ENCODE peak calls at places on chromosomes 1 and 21, in five cellular contexts. D is CD4-positive, alpha-beta T cell; R is CD8-positive, alpha-beta T cell; A is colonic mucosa; W is adrenal gland. O is an unnamed sample.

GRCh38 chr21:34886554-34887385 is 162.3 kb downstream of the RUNX1 start:
- DNase-seq in D (peak), R (no peak), A (peak), W (peak), O (no peak)

GRCh38 chr1:19468397-19468956 is 16.9 kb downstream of the CAPZB start:
- DNase-seq in D (peak), R (peak), A (peak), W (peak), O (no peak)

GRCh38 chr1:20699558-20699957 is 18.2 kb downstream of the KIF17 start:
- DNase-seq in D (no peak), R (no peak), A (no peak), W (no peak), O (no peak)

GRCh38 chr1:186304982-186305949 is 69.8 kb downstream of the TPR start:
- DNase-seq in D (no peak), R (no peak), A (no peak), W (no peak), O (no peak)

GRCh38 chr1:49051647-49052046 is 275.0 kb upstream of the BEND5 start:
- DNase-seq in D (no peak), R (no peak), A (no peak), W (no peak), O (no peak)

GRCh38 chr1:27574871-27575831 is 28.8 kb downstream of the AHDC1 start:
- DNase-seq in D (no peak), R (no peak), A (peak), W (peak), O (no peak)

GRCh38 chr1:53627031-53627430 is 111.9 kb downstream of the GLIS1 start:
- DNase-seq in D (no peak), R (no peak), A (no peak), W (no peak), O (no peak)

GRCh38 chr1:219340796-219341195 is 167.1 kb downstream of the LYPLAL1 start:
- DNase-seq in D (no peak), R (no peak), A (no peak), W (no peak), O (no peak)

GRCh38 chr1:65818966-65819365 is 26.3 kb downstream of the PDE4B start:
- DNase-seq in D (no peak), R (no peak), A (no peak), W (no peak), O (no peak)

GRCh38 chr1:97834903-97835302 is 85.9 kb downstream of the DPYD start:
- DNase-seq in D (no peak), R (no peak), A (no peak), W (no peak), O (no peak)

GRCh38 chr1:208207388-208208131 is 36.6 kb downstream of the PLXNA2 start:
- DNase-seq in D (no peak), R (no peak), A (no peak), W (peak), O (no peak)

GRCh38 chr1:51234721-51235425 is 1.2 kb upstream of the RNF11 start:
- DNase-seq in D (peak), R (peak), A (peak), W (peak), O (no peak)

GRCh38 chr1:208252126-208252853 is 8.1 kb upstream of the PLXNA2 start:
- DNase-seq in D (no peak), R (no peak), A (no peak), W (peak), O (no peak)

GRCh38 chr1:21553116-21553926 is 44.1 kb downstream of the ALPL start:
- DNase-seq in D (no peak), R (no peak), A (no peak), W (no peak), O (no peak)

GRCh38 chr1:58011978-58012377 is 534.5 kb downstream of the OMA1 start:
- DNase-seq in D (no peak), R (no peak), A (no peak), W (no peak), O (no peak)

GRCh38 chr1:209208648-209209047 is 374.9 kb upstream of the CAMK1G start:
- DNase-seq in D (no peak), R (no peak), A (no peak), W (no peak), O (no peak)

GRCh38 chr21:45893166-45894106 is 88.1 kb upstream of the COL6A1 start:
- DNase-seq in D (no peak), R (no peak), A (no peak), W (peak), O (no peak)

GRCh38 chr21:33685613-33686197 is 43.4 kb downstream of the ITSN1 start:
- DNase-seq in D (no peak), R (no peak), A (no peak), W (no peak), O (no peak)

GRCh38 chr1:9591669-9592509 is 3.2 kb downstream of the TMEM201 start:
- DNase-seq in D (no peak), R (no peak), A (no peak), W (no peak), O (no peak)

GRCh38 chr1:73162576-73162975 is 880.2 kb upstream of the NEGR1 start:
- DNase-seq in D (no peak), R (no peak), A (no peak), W (peak), O (no peak)

GRCh38 chr1:33097137-33097611 is 16.2 kb downstream of the AZIN2 start:
- DNase-seq in D (no peak), R (no peak), A (no peak), W (peak), O (no peak)

GRCh38 chr1:157289001-157289400 is 150.8 kb upstream of the ETV3 start:
- DNase-seq in D (no peak), R (no peak), A (no peak), W (no peak), O (no peak)

GRCh38 chr1:221706862-221707582 is 34.9 kb downstream of the DUSP10 start:
- DNase-seq in D (no peak), R (no peak), A (no peak), W (no peak), O (no peak)

GRCh38 chr21:31351438-31351837 is 7.4 kb upstream of the TIAM1 start:
- DNase-seq in D (no peak), R (no peak), A (no peak), W (no peak), O (no peak)

GRCh38 chr1:198699167-198700015 is 60.6 kb downstream of the PTPRC start:
- DNase-seq in D (peak), R (peak), A (peak), W (peak), O (peak)

GRCh38 chr1:177975588-177976495 is 6.0 kb upstream of the SEC16B start:
- DNase-seq in D (no peak), R (no peak), A (no peak), W (no peak), O (no peak)

GRCh38 chr1:54866801-54867716 is 19.9 kb downstream of the DHCR24 start:
- DNase-seq in D (no peak), R (no peak), A (no peak), W (no peak), O (no peak)

GRCh38 chr1:22805672-22806038 is 95.0 kb downstream of the EPHB2 start:
- DNase-seq in D (no peak), R (no peak), A (no peak), W (no peak), O (no peak)

GRCh38 chr1:51344602-51345299 is 14.4 kb upstream of the TTC39A start:
- DNase-seq in D (no peak), R (no peak), A (peak), W (no peak), O (no peak)

GRCh38 chr1:229434005-229434640 is at the start of gene ACTA1:
- DNase-seq in D (no peak), R (no peak), A (no peak), W (no peak), O (no peak)

GRCh38 chr21:44846485-44847260 is 26.8 kb downstream of the PTTG1IP start:
- DNase-seq in D (peak), R (no peak), A (peak), W (peak), O (no peak)

GRCh38 chr1:53783056-53783455 is 44.1 kb upstream of the GLIS1 start:
- DNase-seq in D (no peak), R (no peak), A (no peak), W (no peak), O (no peak)

GRCh38 chr1:162343472-162343871 is 33.2 kb downstream of the SPATA46 start:
- DNase-seq in D (no peak), R (no peak), A (no peak), W (no peak), O (no peak)

GRCh38 chr1:224884428-224884827 is 45.0 kb upstream of the DNAH14 start:
- DNase-seq in D (no peak), R (no peak), A (peak), W (no peak), O (no peak)

GRCh38 chr1:52356818-52357355 is 9.1 kb downstream of the CC2D1B start:
- DNase-seq in D (no peak), R (no peak), A (no peak), W (no peak), O (no peak)

GRCh38 chr1:8415526-8416278 is 97.8 kb downstream of the SLC45A1 start:
- DNase-seq in D (no peak), R (no peak), A (no peak), W (peak), O (no peak)

GRCh38 chr1:183198463-183198862 is 12.4 kb downstream of the LAMC2 start:
- DNase-seq in D (no peak), R (no peak), A (no peak), W (no peak), O (no peak)

GRCh38 chr1:28926629-28927441 is 12.5 kb downstream of the EPB41 start:
- DNase-seq in D (peak), R (peak), A (peak), W (no peak), O (no peak)

GRCh38 chr1:192311281-192311680 is 5.5 kb upstream of the RGS21 start:
- DNase-seq in D (no peak), R (no peak), A (no peak), W (no peak), O (no peak)

GRCh38 chr1:60088620-60089155 is 15.1 kb upstream of the C1orf87 start:
- DNase-seq in D (no peak), R (no peak), A (no peak), W (no peak), O (no peak)

DNA sequence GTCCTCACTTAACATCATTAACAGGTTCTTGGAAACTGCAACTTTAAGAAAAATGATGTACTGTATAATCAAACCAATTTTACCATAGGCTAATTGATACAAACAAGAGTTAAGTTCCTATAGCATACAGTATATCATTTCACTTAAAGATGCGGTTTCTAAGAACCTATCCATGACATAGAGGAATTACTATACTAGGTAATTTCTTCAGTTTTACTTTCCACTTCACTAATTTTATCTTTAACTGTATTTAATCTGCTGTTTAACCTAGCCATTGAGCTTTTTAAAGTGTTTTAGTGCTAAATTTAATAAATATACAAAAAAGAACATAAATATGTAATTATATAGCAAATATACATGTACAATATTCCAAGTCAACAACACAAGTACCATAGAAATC is 28.3 kb downstream of the SLC19A2 start:
- DNase-seq in D (no peak), R (no peak), A (no peak), W (no peak), O (no peak)
- TF ChIP-seq CTCF in D (no peak), R (no peak), A (no peak), W (no peak), O (no peak)

GRCh38 chr1:17725811-17726582 is 29.1 kb upstream of the ACTL8 start:
- DNase-seq in D (no peak), R (no peak), A (no peak), W (no peak), O (no peak)

GRCh38 chr1:17724150-17724549 is 31.0 kb upstream of the ACTL8 start:
- DNase-seq in D (no peak), R (no peak), A (no peak), W (no peak), O (no peak)

GRCh38 chr1:17725084-17725718 is 29.9 kb upstream of the ACTL8 start:
- DNase-seq in D (no peak), R (no peak), A (no peak), W (no peak), O (no peak)

GRCh38 chr1:17721444-17721843 is 33.7 kb upstream of the ACTL8 start:
- DNase-seq in D (no peak), R (no peak), A (no peak), W (no peak), O (no peak)

DNA sequence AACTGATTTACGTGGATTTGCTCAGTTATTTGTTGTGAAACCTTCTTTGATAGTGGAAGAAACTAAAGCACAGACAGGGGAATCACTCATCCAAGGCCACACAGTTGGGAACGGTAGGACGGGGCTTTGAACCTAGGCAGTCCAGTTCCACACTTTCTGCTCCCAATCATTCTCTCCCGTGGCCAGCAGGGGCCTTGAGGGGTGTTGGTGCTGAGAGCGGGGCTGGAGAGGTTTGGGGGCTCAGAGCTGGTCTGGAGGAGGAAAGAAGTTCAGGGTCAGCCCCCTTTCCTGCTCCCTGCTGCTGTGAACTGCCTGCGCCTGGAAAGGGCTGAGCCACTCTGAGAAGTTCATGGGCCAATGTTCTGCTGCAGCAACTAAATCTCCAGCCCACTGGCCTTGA is 31.4 kb upstream of the ACTL8 start:
- DNase-seq in D (no peak), R (no peak), A (no peak), W (no peak), O (no peak)
- TF ChIP-seq CTCF in D (no peak), R (no peak), A (no peak), W (no peak), O (no peak)

GRCh38 chr1:235933483-235934116 is 66.9 kb upstream of the LYST start:
- DNase-seq in D (no peak), R (no peak), A (no peak), W (no peak), O (no peak)
- TF ChIP-seq CTCF in D (no peak), R (no peak), A (no peak), W (peak), O (no peak)

GRCh38 chr1:15847893-15848142 is 311 bp downstream of the SPEN start:
- DNase-seq in D (no peak), R (no peak), A (no peak), W (no peak), O (no peak)

GRCh38 chr1:15848929-15849774 is 1.6 kb downstream of the SPEN start:
- DNase-seq in D (peak), R (peak), A (peak), W (peak), O (peak)

GRCh38 chr1:15848143-15848928 is 829 bp downstream of the SPEN start:
- DNase-seq in D (peak), R (peak), A (peak), W (peak), O (peak)

GRCh38 chr1:15849775-15850449 is 2.4 kb downstream of the SPEN start:
- DNase-seq in D (no peak), R (no peak), A (peak), W (peak), O (no peak)

DNA sequence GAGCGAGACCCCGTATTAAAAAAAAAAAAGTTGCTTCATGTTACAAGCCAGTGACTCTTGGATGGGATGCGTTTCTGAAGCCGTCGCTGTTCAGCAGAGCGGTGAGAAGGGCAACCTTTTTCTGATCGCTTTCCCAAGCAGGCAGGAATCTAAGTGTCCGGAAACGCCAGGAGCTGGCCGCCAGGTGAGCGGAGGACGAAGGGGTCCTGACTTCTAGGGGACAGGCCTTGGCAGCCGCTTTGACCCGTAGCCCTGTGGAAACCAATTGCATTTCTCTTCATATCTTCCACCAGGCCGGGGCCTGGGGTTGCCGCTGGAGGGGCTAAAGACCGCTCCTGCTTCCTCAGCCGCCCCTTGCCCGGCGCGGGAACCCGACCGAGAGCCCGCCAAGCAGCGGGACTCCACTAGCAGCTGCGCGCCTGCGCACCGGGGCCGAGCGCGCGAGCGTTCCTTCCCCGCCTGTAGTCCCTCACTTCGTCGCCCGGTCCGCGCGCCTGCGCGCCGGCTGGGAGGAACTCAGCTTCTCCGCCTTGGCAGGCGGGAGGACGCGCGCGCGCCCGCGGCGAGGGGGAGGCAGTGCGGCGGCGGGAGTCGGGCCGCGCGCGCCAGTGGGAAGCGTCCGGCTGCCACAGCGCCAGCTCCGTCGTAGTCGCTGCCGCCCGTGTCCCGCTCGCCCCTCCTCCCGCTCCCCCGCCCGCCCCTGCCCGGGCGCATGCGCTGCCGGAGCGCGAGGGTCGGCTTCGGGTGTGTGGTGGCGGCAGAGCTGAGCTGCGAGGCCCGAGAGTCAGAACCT is at the start of gene SPEN:
- DNase-seq in D (peak), R (peak), A (peak), W (peak), O (peak)
- TF ChIP-seq CTCF in D (no peak), R (no peak), A (no peak), W (peak), O (no peak)

DNA sequence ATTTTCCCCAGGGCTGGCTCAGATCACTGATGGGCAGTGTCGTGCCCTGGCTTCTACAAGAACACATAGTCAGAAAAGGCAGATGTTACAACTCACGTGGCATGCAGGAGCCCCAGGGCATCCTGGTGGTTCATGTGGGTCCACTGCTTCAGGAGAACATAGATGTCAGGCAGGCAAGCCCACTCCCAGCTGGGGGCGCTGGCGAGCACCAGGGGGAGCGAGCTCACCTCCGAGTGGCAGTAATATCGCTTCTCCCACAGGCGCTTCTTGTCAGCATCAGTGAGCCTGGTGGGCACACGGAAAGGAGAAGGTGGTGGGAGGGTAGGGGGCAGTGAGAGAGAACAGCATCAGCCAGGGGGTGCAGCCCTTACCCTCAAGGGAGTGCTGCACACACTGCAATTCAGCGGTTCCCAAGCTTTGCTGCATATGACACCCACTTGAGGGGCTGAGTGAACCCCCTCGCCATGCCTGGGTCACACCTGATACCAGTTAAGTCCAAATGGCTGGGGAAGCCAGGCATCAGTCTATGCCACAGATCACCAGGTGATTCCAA is 34.3 kb upstream of the PPP1R15B start:
- DNase-seq in D (peak), R (peak), A (peak), W (no peak), O (peak)
- TF ChIP-seq CTCF in D (no peak), R (no peak), A (no peak), W (no peak), O (no peak)

O was measured in natural killer cell.